ENCODE peak calls at places on chromosomes 2 and 18, in seven cellular contexts. B, S, Q, C, M, F and U are unnamed samples.

GRCh38 chr2:54957321-54957999 is 92.8 kb downstream of the RTN4 start:
- DNase-seq in B (no peak), S (no peak), Q (no peak), C (no peak), M (no peak), F (no peak), U (no peak)

GRCh38 chr18:55101458-55101824 is 142.2 kb upstream of the CCDC68 start:
- DNase-seq in B (no peak), S (no peak), Q (no peak), C (no peak), M (no peak), F (no peak), U (no peak)

GRCh38 chr18:55609426-55609825 is 21.4 kb upstream of the TCF4 start:
- DNase-seq in B (no peak), S (no peak), Q (no peak), C (no peak), M (no peak), F (no peak), U (no peak)

GRCh38 chr2:60104514-60105501 is 448.6 kb downstream of the BCL11A start:
- DNase-seq in B (no peak), S (no peak), Q (no peak), C (no peak), M (no peak), F (no peak), U (no peak)

GRCh38 chr2:196750977-196751631 is 48.4 kb downstream of the GTF3C3 start:
- DNase-seq in B (no peak), S (peak; percentile 50), Q (peak; percentile 77), C (peak; percentile 59), M (peak; percentile 80), F (peak; percentile 27), U (peak; percentile 73)

GRCh38 chr18:76678248-76678647 is 144.1 kb upstream of the ZNF236 start:
- DNase-seq in B (no peak), S (no peak), Q (no peak), C (no peak), M (no peak), F (no peak), U (no peak)

GRCh38 chr2:106161938-106162814 is 31.9 kb downstream of the UXS1 start:
- DNase-seq in B (peak; percentile 72), S (peak; percentile 50), Q (peak; percentile 13), C (peak; percentile 38), M (no peak), F (no peak), U (no peak)

GRCh38 chr18:54257015-54257414 is 12.3 kb upstream of the POLI start:
- DNase-seq in B (no peak), S (no peak), Q (no peak), C (no peak), M (no peak), F (no peak), U (no peak)

GRCh38 chr2:222877556-222878278 is 16.9 kb downstream of the ACSL3 start:
- DNase-seq in B (no peak), S (no peak), Q (no peak), C (no peak), M (no peak), F (no peak), U (no peak)

GRCh38 chr18:12362473-12363174 is 14.4 kb downstream of the AFG3L2 start:
- DNase-seq in B (no peak), S (no peak), Q (no peak), C (no peak), M (no peak), F (no peak), U (no peak)

GRCh38 chr2:144512421-144513272 is 7.3 kb downstream of the ZEB2 start:
- DNase-seq in B (no peak), S (no peak), Q (peak; percentile 34), C (no peak), M (no peak), F (no peak), U (no peak)

GRCh38 chr2:107648781-107649413 is 177.8 kb upstream of the RGPD4 start:
- DNase-seq in B (no peak), S (no peak), Q (no peak), C (no peak), M (no peak), F (no peak), U (no peak)

GRCh38 chr2:3291113-3291512 is 86.5 kb downstream of the EIPR1 start:
- DNase-seq in B (no peak), S (no peak), Q (no peak), C (peak; percentile 5), M (no peak), F (no peak), U (no peak)

GRCh38 chr2:52805901-52806410 is 961.6 kb upstream of the CHAC2 start:
- DNase-seq in B (no peak), S (no peak), Q (no peak), C (no peak), M (no peak), F (no peak), U (no peak)

GRCh38 chr2:241430178-241430577 is 74.1 kb downstream of the FARP2 start:
- DNase-seq in B (no peak), S (no peak), Q (no peak), C (no peak), M (no peak), F (no peak), U (no peak)

GRCh38 chr18:64854112-64854511 is 705.2 kb upstream of the LINC00305 start:
- DNase-seq in B (no peak), S (no peak), Q (no peak), C (no peak), M (no peak), F (no peak), U (no peak)

GRCh38 chr2:107936427-107937359 is 49.6 kb upstream of the SLC5A7 start:
- DNase-seq in B (no peak), S (no peak), Q (no peak), C (no peak), M (no peak), F (no peak), U (no peak)

GRCh38 chr2:14199040-14199439 is 433.5 kb upstream of the LRATD1 start:
- DNase-seq in B (no peak), S (no peak), Q (no peak), C (no peak), M (peak; percentile 3), F (no peak), U (no peak)

GRCh38 chr18:26764584-26764983 is 100.9 kb downstream of the AQP4 start:
- DNase-seq in B (no peak), S (no peak), Q (no peak), C (no peak), M (no peak), F (no peak), U (no peak)

GRCh38 chr2:199463000-199463692 is 5.4 kb upstream of the SATB2 start:
- DNase-seq in B (peak; percentile 88), S (no peak), Q (peak; percentile 30), C (peak; percentile 71), M (no peak), F (peak; percentile 86), U (no peak)

DNA sequence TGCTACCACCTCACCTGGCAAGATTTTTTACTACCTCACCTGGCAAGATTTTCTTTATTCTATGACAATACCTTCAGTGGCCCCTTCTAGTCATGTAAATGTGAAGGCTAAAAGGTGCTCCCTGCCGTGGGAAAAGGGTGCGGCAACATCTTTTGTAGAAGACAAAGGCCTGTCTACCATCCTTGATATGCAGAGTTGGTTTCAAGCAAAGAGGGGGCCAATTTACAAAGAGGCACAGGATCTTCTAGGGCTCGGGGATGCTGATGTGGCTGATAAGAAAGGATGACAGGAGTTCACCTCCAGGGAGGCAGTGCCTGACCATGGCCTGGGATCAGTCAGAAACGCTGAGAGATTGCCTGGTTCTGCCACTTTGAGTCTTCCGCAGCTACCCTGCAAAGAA is 165.4 kb upstream of the SLC1A4 start:
- DNase-seq in B (no peak), S (no peak), Q (no peak), C (no peak), M (no peak), F (no peak), U (no peak)
- H3K27ac ChIP-seq in B (no peak overlapping the region), S (no peak overlapping the region), Q (no peak overlapping the region), C (no peak overlapping the region), M (no peak overlapping the region), F (no peak overlapping the region), U (no peak overlapping the region)

GRCh38 chr18:10923671-10924070 is 225.7 kb downstream of the PIEZO2 start:
- DNase-seq in B (no peak), S (no peak), Q (no peak), C (no peak), M (no peak), F (no peak), U (no peak)
- H3K4me3 ChIP-seq in B (no peak overlapping the region), S (no peak overlapping the region), Q (no peak overlapping the region), C (no peak overlapping the region), M (no peak overlapping the region), F (no peak overlapping the region), U (no peak overlapping the region)

DNA sequence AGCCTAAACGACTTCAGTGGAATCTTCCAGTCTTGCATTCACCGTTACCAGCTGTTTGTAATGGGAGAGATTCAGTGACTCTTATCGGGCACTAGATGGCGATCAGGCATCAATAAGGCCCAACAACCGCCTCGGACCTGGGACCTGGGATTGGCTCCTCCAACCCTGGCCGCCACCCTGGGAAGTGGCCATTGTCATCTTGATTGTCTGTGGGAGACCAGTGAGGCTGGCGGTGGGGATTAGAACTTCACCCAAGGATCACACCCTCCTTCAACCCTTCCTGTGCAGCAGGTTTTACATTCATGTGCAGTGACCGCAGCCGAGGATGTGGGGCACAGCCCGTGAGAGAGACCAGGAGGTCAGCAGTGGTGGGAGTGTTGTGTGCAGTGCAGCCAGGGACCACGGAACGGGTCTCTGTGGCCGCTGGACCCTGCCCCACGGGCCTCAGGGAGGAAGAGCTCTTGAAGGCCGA is 85.3 kb downstream of the SPP2 start:
- DNase-seq in B (peak; percentile 71), S (peak; percentile 50), Q (peak; percentile 73), C (peak; percentile 53), M (peak; percentile 80), F (peak; percentile 80), U (no peak)
- H3K27ac ChIP-seq in B (no peak overlapping the region), S (peak overlapping the region; percentile 99), Q (no peak overlapping the region), C (no peak overlapping the region), M (peak overlapping the region; percentile 63), F (peak overlapping the region; percentile 82), U (no peak overlapping the region)

GRCh38 chr2:148557844-148558436 is 86.6 kb upstream of the EPC2 start:
- DNase-seq in B (no peak), S (no peak), Q (no peak), C (no peak), M (no peak), F (no peak), U (no peak)
- H3K4me3 ChIP-seq in B (no peak overlapping the region), S (no peak overlapping the region), Q (no peak overlapping the region), C (no peak overlapping the region), M (no peak overlapping the region), F (no peak overlapping the region), U (no peak overlapping the region)

DNA sequence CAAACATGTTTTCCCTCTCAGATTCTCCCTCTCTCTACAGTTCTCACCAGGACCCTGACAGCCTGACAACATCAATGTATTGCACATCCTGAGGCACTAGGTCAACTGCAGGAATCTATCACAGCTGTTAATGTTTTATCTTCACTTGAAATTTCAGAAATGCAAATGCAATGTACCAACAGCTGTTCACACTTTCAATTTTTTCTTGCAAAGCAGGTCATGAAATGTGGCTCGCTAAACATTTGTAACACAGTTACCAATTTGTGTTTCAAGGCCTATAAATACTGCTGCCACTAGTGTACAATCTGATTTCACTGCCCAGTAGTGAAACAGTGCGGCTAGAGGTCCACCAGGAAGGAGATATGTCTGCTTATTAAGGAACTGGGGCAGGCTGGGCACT is 147.8 kb downstream of the EXOC6B start:
- DNase-seq in B (no peak), S (no peak), Q (no peak), C (no peak), M (no peak), F (no peak), U (no peak)
- H3K27ac ChIP-seq in B (no peak overlapping the region), S (no peak overlapping the region), Q (no peak overlapping the region), C (no peak overlapping the region), M (no peak overlapping the region), F (peak overlapping the region; percentile 65), U (no peak overlapping the region)

GRCh38 chr2:127197475-127198385 is 22.4 kb downstream of the CYP27C1 start:
- DNase-seq in B (peak; percentile 82), S (no peak), Q (peak; percentile 39), C (peak; percentile 69), M (peak; percentile 68), F (peak; percentile 65), U (peak; percentile 12)
- H3K4me3 ChIP-seq in B (no peak overlapping the region), S (peak overlapping the region; percentile 40), Q (no peak overlapping the region), C (no peak overlapping the region), M (no peak overlapping the region), F (no peak overlapping the region), U (no peak overlapping the region)